ENCODE peak calls at places on chromosomes 12 and 14, in seven cellular contexts. O is fibroblast of lung, D is T-helper 2 cell, L is GM18507, N is KG1, P is endothelial cell, V is stomach. Y is an unnamed sample.

GRCh38 chr12:109571773-109572505 is 1.4 kb downstream of the MMAB start:
- DNase-seq in V (no peak), P (no peak), O (no peak), N (no peak), L (no peak), D (no peak), Y (no peak)

GRCh38 chr14:63928744-63929174 is 76.0 kb downstream of the SYNE2 start:
- DNase-seq in V (no peak), N (no peak), P (no peak), D (no peak), L (no peak), O (no peak), Y (no peak)

GRCh38 chr12:114799574-114800487 is 115.9 kb upstream of the TBX3 start:
- DNase-seq in P (no peak), V (peak), D (no peak), N (no peak), O (peak), L (no peak), Y (no peak)

GRCh38 chr14:28690029-28690683 is 76.4 kb upstream of the FOXG1 start:
- DNase-seq in L (no peak), O (no peak), N (no peak), D (no peak), P (no peak), V (no peak), Y (no peak)

GRCh38 chr14:92959189-92959531 is 36.2 kb downstream of the CHGA start:
- DNase-seq in O (no peak), V (no peak), L (no peak), P (no peak), N (no peak), D (no peak), Y (no peak)

GRCh38 chr12:45232771-45233372 is 17.0 kb downstream of the ANO6 start:
- DNase-seq in P (no peak), D (no peak), L (no peak), N (no peak), O (peak), V (peak), Y (peak)

GRCh38 chr12:25155031-25155576 is 39.9 kb downstream of the DNAI7 start:
- DNase-seq in D (peak), P (no peak), L (peak), O (peak), N (peak), V (no peak), Y (no peak)

GRCh38 chr14:106501898-106502297 is 975.5 kb downstream of the TMEM121 start:
- DNase-seq in O (no peak), N (no peak), V (no peak), P (no peak), D (no peak), L (no peak), Y (no peak)

GRCh38 chr12:1533602-1534304 is 60.6 kb downstream of the FBXL14 start:
- DNase-seq in O (no peak), V (no peak), N (peak), L (peak), D (peak), P (no peak), Y (peak)

GRCh38 chr12:122195405-122195804 is 8.1 kb upstream of the B3GNT4 start:
- DNase-seq in P (no peak), D (no peak), V (no peak), N (no peak), O (no peak), L (no peak), Y (no peak)

GRCh38 chr14:64671591-64671990 is 32.6 kb upstream of the PLEKHG3 start:
- DNase-seq in N (peak), P (no peak), D (peak), O (peak), L (no peak), V (no peak), Y (no peak)

Y was measured in activated CD4-positive, alpha-beta T cell treated with anti-CD3 and anti-CD28 coated beads for 48 hours.